ENCODE peak calls at places on chromosome 20, in six cellular contexts. R is activated T-helper 2 cell treated with anti-CD3 and anti-CD28 coated beads, Interferon-gamma antibody, Interleukin-2, Interleukin-4, amounts not matched to agents 10 μg/mL and 5 μg/mL and 100 μg/mL, durations not matched to agents 14 hours and 24 hours and 36 hours; W is T-cell; L is HFF-Myc; K is A172; D is COR-L47. C is an unnamed sample.

GRCh38 chr20:32823737-32824588 is 4.2 kb downstream of the MAPRE1 start:
- DNase-seq in R (no peak), W (no peak), L (no peak), K (no peak), D (no peak), C (no peak)

GRCh38 chr20:17613328-17614175 is 43.7 kb downstream of the DSTN start:
- DNase-seq in R (peak; percentile 7), W (no peak), L (no peak), K (no peak), D (no peak), C (no peak)

GRCh38 chr20:50292324-50293243 is 102.0 kb downstream of the CEBPB start:
- DNase-seq in R (no peak), W (no peak), L (peak; percentile 93), K (peak; percentile 92), D (no peak), C (no peak)

GRCh38 chr20:45945678-45946148 is 11.2 kb downstream of the PCIF1 start:
- DNase-seq in R (no peak), W (no peak), L (no peak), K (peak; percentile 95), D (no peak), C (no peak)

GRCh38 chr20:23227976-23228375 is 122.6 kb upstream of the NXT1 start:
- DNase-seq in R (no peak), W (no peak), L (no peak), K (no peak), D (no peak), C (no peak)

GRCh38 chr20:33061626-33062025 is 7.9 kb downstream of the BPIFB3 start:
- DNase-seq in R (no peak), W (no peak), L (no peak), K (no peak), D (no peak), C (no peak)

GRCh38 chr20:47456952-47457724 is 44.5 kb upstream of the NCOA3 start:
- DNase-seq in R (no peak), W (no peak), L (no peak), K (peak; percentile 74), D (no peak), C (no peak)

GRCh38 chr20:17430515-17430914 is 100.7 kb downstream of the BFSP1 start:
- DNase-seq in R (no peak), W (no peak), L (no peak), K (no peak), D (peak; percentile 82), C (no peak)

GRCh38 chr20:24823989-24824693 is 124.9 kb upstream of the CST7 start:
- DNase-seq in R (no peak), W (no peak), L (no peak), K (no peak), D (no peak), C (no peak)

GRCh38 chr20:9441948-9442347 is 72.4 kb upstream of the LAMP5 start:
- DNase-seq in R (no peak), W (no peak), L (no peak), K (no peak), D (no peak), C (no peak)

GRCh38 chr20:41248371-41249024 is 69.0 kb downstream of the ZHX3 start:
- DNase-seq in R (no peak), W (no peak), L (no peak), K (no peak), D (no peak), C (no peak)

GRCh38 chr20:55394592-55394991 is 610.7 kb downstream of the CBLN4 start:
- DNase-seq in R (no peak), W (no peak), L (no peak), K (no peak), D (no peak), C (no peak)

GRCh38 chr20:10863337-10864060 is 189.7 kb upstream of the JAG1 start:
- DNase-seq in R (no peak), W (no peak), L (peak; percentile 65), K (peak; percentile 78), D (no peak), C (no peak)

GRCh38 chr20:10565191-10565921 is 108.4 kb downstream of the JAG1 start:
- DNase-seq in R (no peak), W (no peak), L (no peak), K (peak; percentile 53), D (no peak), C (no peak)

GRCh38 chr20:10716855-10717254 is 43.1 kb upstream of the JAG1 start:
- DNase-seq in R (no peak), W (no peak), L (no peak), K (peak; percentile 22), D (peak; percentile 26), C (no peak)

GRCh38 chr20:45413479-45413878 is 2.5 kb upstream of the PIGT start:
- DNase-seq in R (no peak), W (no peak), L (no peak), K (no peak), D (no peak), C (no peak)

GRCh38 chr20:35271904-35272303 is 6.0 kb downstream of the MMP24OS start:
- DNase-seq in R (no peak), W (no peak), L (no peak), K (no peak), D (no peak), C (no peak)

C was measured in SK-N-MC.